ENCODE peak calls at places on chromosomes 1 and 21, in four cellular contexts. One of them, this sample, is unnamed.

GRCh38 chr1:24929091-24929875 is 793 bp downstream of the RUNX3 start:
- DNase-seq in fibroblast of the aortic adventitia: no peak
- DNase-seq in endothelial cell: peak
- DNase-seq in HTR-8/SVneo: peak
- DNase-seq in this sample: peak

GRCh38 chr1:231517076-231517475 is 11.4 kb upstream of the TSNAX start:
- DNase-seq in fibroblast of the aortic adventitia: peak
- DNase-seq in endothelial cell: no peak
- DNase-seq in HTR-8/SVneo: no peak
- DNase-seq in this sample: no peak

GRCh38 chr1:217482356-217483102 is 148.4 kb downstream of the GPATCH2 start:
- DNase-seq in fibroblast of the aortic adventitia: peak
- DNase-seq in endothelial cell: no peak
- DNase-seq in HTR-8/SVneo: peak
- DNase-seq in this sample: no peak

GRCh38 chr1:92480200-92480812 is 6.4 kb downstream of the GFI1 start:
- DNase-seq in fibroblast of the aortic adventitia: no peak
- DNase-seq in endothelial cell: no peak
- DNase-seq in HTR-8/SVneo: no peak
- DNase-seq in this sample: no peak

GRCh38 chr1:246587032-246587431 is 20.8 kb downstream of the CNST start:
- DNase-seq in fibroblast of the aortic adventitia: no peak
- DNase-seq in endothelial cell: no peak
- DNase-seq in HTR-8/SVneo: no peak
- DNase-seq in this sample: no peak

GRCh38 chr1:48610628-48611542 is 138.9 kb upstream of the SPATA6 start:
- DNase-seq in fibroblast of the aortic adventitia: no peak
- DNase-seq in endothelial cell: no peak
- DNase-seq in HTR-8/SVneo: no peak
- DNase-seq in this sample: no peak

GRCh38 chr21:17590443-17590842 is 22.3 kb downstream of the BTG3 start:
- DNase-seq in fibroblast of the aortic adventitia: peak
- DNase-seq in endothelial cell: no peak
- DNase-seq in HTR-8/SVneo: no peak
- DNase-seq in this sample: no peak

GRCh38 chr1:152577168-152577567 is 3.1 kb downstream of the LCE3D start:
- DNase-seq in fibroblast of the aortic adventitia: no peak
- DNase-seq in endothelial cell: no peak
- DNase-seq in HTR-8/SVneo: no peak
- DNase-seq in this sample: no peak

GRCh38 chr21:46229133-46229922 is 754 bp upstream of the LSS start:
- DNase-seq in fibroblast of the aortic adventitia: no peak
- DNase-seq in endothelial cell: no peak
- DNase-seq in HTR-8/SVneo: peak
- DNase-seq in this sample: no peak

GRCh38 chr1:27070390-27071048 is 57.9 kb upstream of the TENT5B start:
- DNase-seq in fibroblast of the aortic adventitia: no peak
- DNase-seq in endothelial cell: no peak
- DNase-seq in HTR-8/SVneo: no peak
- DNase-seq in this sample: no peak

GRCh38 chr1:76998582-76999189 is 131.4 kb downstream of the ST6GALNAC5 start:
- DNase-seq in fibroblast of the aortic adventitia: peak
- DNase-seq in endothelial cell: no peak
- DNase-seq in HTR-8/SVneo: peak
- DNase-seq in this sample: no peak

GRCh38 chr1:230350208-230350921 is 75.8 kb downstream of the PGBD5 start:
- DNase-seq in fibroblast of the aortic adventitia: no peak
- DNase-seq in endothelial cell: no peak
- DNase-seq in HTR-8/SVneo: peak
- DNase-seq in this sample: no peak

GRCh38 chr1:109881906-109882287 is 28.8 kb upstream of the CSF1 start:
- DNase-seq in fibroblast of the aortic adventitia: no peak
- DNase-seq in endothelial cell: no peak
- DNase-seq in HTR-8/SVneo: no peak
- DNase-seq in this sample: no peak

GRCh38 chr1:18234790-18235242 is 127.2 kb downstream of the IGSF21 start:
- DNase-seq in fibroblast of the aortic adventitia: peak
- DNase-seq in endothelial cell: peak
- DNase-seq in HTR-8/SVneo: peak
- DNase-seq in this sample: peak

GRCh38 chr1:245263701-245264100 is 108.9 kb downstream of the KIF26B start:
- DNase-seq in fibroblast of the aortic adventitia: peak
- DNase-seq in endothelial cell: no peak
- DNase-seq in HTR-8/SVneo: no peak
- DNase-seq in this sample: no peak

GRCh38 chr1:215599418-215599817 is 32.3 kb downstream of the KCTD3 start:
- DNase-seq in fibroblast of the aortic adventitia: peak
- DNase-seq in endothelial cell: no peak
- DNase-seq in HTR-8/SVneo: no peak
- DNase-seq in this sample: no peak

GRCh38 chr1:172351347-172351746 is 69.1 kb upstream of the C1orf105 start:
- DNase-seq in fibroblast of the aortic adventitia: peak
- DNase-seq in endothelial cell: no peak
- DNase-seq in HTR-8/SVneo: no peak
- DNase-seq in this sample: no peak

GRCh38 chr1:18764362-18764761 is 95.1 kb downstream of the TAS1R2 start:
- DNase-seq in fibroblast of the aortic adventitia: no peak
- DNase-seq in endothelial cell: no peak
- DNase-seq in HTR-8/SVneo: no peak
- DNase-seq in this sample: no peak

GRCh38 chr1:148352470-148353118 is 130.5 kb downstream of the PPIAL4G start:
- DNase-seq in fibroblast of the aortic adventitia: no peak
- DNase-seq in endothelial cell: no peak
- DNase-seq in HTR-8/SVneo: no peak
- DNase-seq in this sample: no peak

GRCh38 chr1:17579951-17580939 is 40.7 kb downstream of the ARHGEF10L start:
- DNase-seq in fibroblast of the aortic adventitia: no peak
- DNase-seq in endothelial cell: no peak
- DNase-seq in HTR-8/SVneo: no peak
- DNase-seq in this sample: peak

GRCh38 chr1:247360116-247360898 is 28.6 kb upstream of the ZNF496 start:
- DNase-seq in fibroblast of the aortic adventitia: no peak
- DNase-seq in endothelial cell: no peak
- DNase-seq in HTR-8/SVneo: no peak
- DNase-seq in this sample: no peak

GRCh38 chr1:101136739-101137138 is 100.1 kb upstream of the S1PR1 start:
- DNase-seq in fibroblast of the aortic adventitia: peak
- DNase-seq in endothelial cell: no peak
- DNase-seq in HTR-8/SVneo: no peak
- DNase-seq in this sample: no peak

GRCh38 chr1:111369645-111370044 is 57.9 kb downstream of the OVGP1 start:
- DNase-seq in fibroblast of the aortic adventitia: no peak
- DNase-seq in endothelial cell: no peak
- DNase-seq in HTR-8/SVneo: no peak
- DNase-seq in this sample: no peak

GRCh38 chr1:6523566-6523965 is 30.7 kb downstream of the NOL9 start:
- DNase-seq in fibroblast of the aortic adventitia: peak
- DNase-seq in endothelial cell: peak
- DNase-seq in HTR-8/SVneo: peak
- DNase-seq in this sample: no peak

GRCh38 chr1:36323636-36324321 is at the start of gene EVA1B:
- DNase-seq in fibroblast of the aortic adventitia: peak
- DNase-seq in endothelial cell: peak
- DNase-seq in HTR-8/SVneo: peak
- DNase-seq in this sample: peak

GRCh38 chr1:89100366-89100765 is 25.5 kb downstream of the GBP2 start:
- DNase-seq in fibroblast of the aortic adventitia: no peak
- DNase-seq in endothelial cell: no peak
- DNase-seq in HTR-8/SVneo: no peak
- DNase-seq in this sample: no peak

GRCh38 chr1:199851453-199851852 is 176.1 kb upstream of the NR5A2 start:
- DNase-seq in fibroblast of the aortic adventitia: no peak
- DNase-seq in endothelial cell: no peak
- DNase-seq in HTR-8/SVneo: no peak
- DNase-seq in this sample: no peak

GRCh38 chr1:212152308-212152693 is 116.8 kb downstream of the DTL start:
- DNase-seq in fibroblast of the aortic adventitia: no peak
- DNase-seq in endothelial cell: no peak
- DNase-seq in HTR-8/SVneo: no peak
- DNase-seq in this sample: no peak

GRCh38 chr1:244807138-244807537 is 28.3 kb upstream of the COX20 start:
- DNase-seq in fibroblast of the aortic adventitia: no peak
- DNase-seq in endothelial cell: no peak
- DNase-seq in HTR-8/SVneo: no peak
- DNase-seq in this sample: no peak

GRCh38 chr1:109926662-109927300 is 16.1 kb downstream of the CSF1 start:
- DNase-seq in fibroblast of the aortic adventitia: peak
- DNase-seq in endothelial cell: no peak
- DNase-seq in HTR-8/SVneo: no peak
- DNase-seq in this sample: no peak

GRCh38 chr1:165364432-165365133 is 8.1 kb upstream of the LMX1A start:
- DNase-seq in fibroblast of the aortic adventitia: peak
- DNase-seq in endothelial cell: no peak
- DNase-seq in HTR-8/SVneo: no peak
- DNase-seq in this sample: no peak

GRCh38 chr1:44227211-44227610 is 13.9 kb downstream of the DMAP1 start:
- DNase-seq in fibroblast of the aortic adventitia: peak
- DNase-seq in endothelial cell: no peak
- DNase-seq in HTR-8/SVneo: no peak
- DNase-seq in this sample: peak